ENCODE peak calls at places on chromosome 9, in five cellular contexts. V is stomach, S is AG09309, A is heart right ventricle, N is fibroblast of the aortic adventitia. M is an unnamed sample.

GRCh38 chr9:71725590-71726338 is 42.5 kb downstream of the CEMIP2 start:
- DNase-seq in V (no peak), S (peak; percentile 91), N (peak; percentile 40), A (no peak), M (peak; percentile 36)

GRCh38 chr9:37944266-37944650 is 40.3 kb upstream of the SLC25A51 start:
- DNase-seq in N (peak; percentile 58), S (no peak), A (no peak), V (no peak), M (no peak)

GRCh38 chr9:6975198-6975597 is 217.4 kb downstream of the KDM4C start:
- DNase-seq in V (no peak), S (no peak), N (peak; percentile 5), A (no peak), M (no peak)

GRCh38 chr9:93387791-93388190 is 63.7 kb upstream of the FAM120A start:
- DNase-seq in N (no peak), S (no peak), V (peak; percentile 35), A (no peak), M (no peak)

GRCh38 chr9:19161257-19162025 is 34.1 kb upstream of the PLIN2 start:
- DNase-seq in S (peak; percentile 97), N (peak; percentile 95), A (no peak), V (peak; percentile 50), M (peak; percentile 81)

GRCh38 chr9:37625262-37626147 is 25.2 kb upstream of the FRMPD1 start:
- DNase-seq in A (no peak), N (no peak), S (no peak), V (no peak), M (no peak)

GRCh38 chr9:137083418-137084004 is 3.3 kb upstream of the MAN1B1 start:
- DNase-seq in N (peak; percentile 96), V (peak; percentile 56), S (peak; percentile 82), A (no peak), M (peak; percentile 93)

GRCh38 chr9:107650321-107650720 is 160.8 kb upstream of the KLF4 start:
- DNase-seq in A (no peak), S (peak; percentile 80), V (no peak), N (peak; percentile 54), M (no peak)

GRCh38 chr9:76180541-76180940 is 213.7 kb downstream of the RFK start:
- DNase-seq in A (no peak), S (no peak), N (peak; percentile 55), V (no peak), M (no peak)

GRCh38 chr9:96382839-96383164 is 709 bp downstream of the SLC35D2 start:
- DNase-seq in A (no peak), V (no peak), N (peak; percentile 33), S (no peak), M (no peak)
- H3K4me3 ChIP-seq in A (peak overlapping the region; percentile 85), V (peak overlapping the region; percentile 67), N (peak overlapping the region; percentile 69), S (peak overlapping the region; percentile 43), M (no peak overlapping the region)

DNA sequence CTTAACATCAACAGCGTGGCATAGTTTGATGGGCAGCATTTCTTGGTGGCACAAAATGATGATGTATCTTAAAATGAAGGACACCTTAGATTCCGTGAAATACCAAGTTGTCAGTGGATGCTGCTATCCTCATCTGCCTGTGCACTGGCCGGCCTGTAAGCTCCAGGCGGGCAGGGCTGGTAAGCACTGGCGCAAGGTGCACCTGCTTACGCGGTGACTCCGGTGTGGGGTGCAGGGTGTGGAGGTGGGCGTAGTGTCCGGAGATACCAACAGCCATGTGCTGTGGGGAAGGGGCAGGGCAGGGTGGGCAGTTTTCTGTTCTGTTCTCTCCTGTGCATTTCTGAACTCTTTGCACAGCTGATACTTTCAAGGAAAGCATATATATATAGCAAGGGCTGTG is 101.5 kb downstream of the KCNT1 start:
- DNase-seq in N (no peak), A (peak; percentile 8), V (no peak), S (no peak), M (no peak)
- H3K4me3 ChIP-seq in N (no peak overlapping the region), A (no peak overlapping the region), V (no peak overlapping the region), S (no peak overlapping the region), M (no peak overlapping the region)

DNA sequence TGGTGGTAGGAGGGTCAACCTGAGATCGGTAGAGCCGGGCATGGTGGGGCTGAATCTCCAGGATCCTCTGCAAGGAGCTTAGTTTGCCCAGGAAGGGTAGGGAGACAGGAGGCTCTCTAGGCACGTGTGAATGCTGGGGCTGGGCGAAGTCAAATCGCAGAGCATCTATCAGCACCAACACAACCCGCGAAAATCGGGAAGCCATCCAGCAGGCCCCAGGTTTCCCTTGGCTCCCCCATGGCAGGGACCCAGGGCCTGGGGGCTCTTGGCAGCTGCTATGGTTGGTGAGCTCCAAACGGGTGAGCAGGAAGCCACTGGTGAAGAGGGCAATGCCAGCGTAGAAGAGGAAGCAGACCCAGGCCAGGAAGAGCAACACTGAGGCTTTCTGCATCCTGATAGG is 1.2 kb downstream of the PIGO start:
- DNase-seq in S (no peak), V (no peak), A (no peak), N (no peak), M (no peak)
- H3K4me3 ChIP-seq in S (no peak overlapping the region), V (peak overlapping the region; percentile 53), A (no peak overlapping the region), N (no peak overlapping the region), M (no peak overlapping the region)

GRCh38 chr9:97694768-97695167 is 2.4 kb downstream of the XPA start:
- DNase-seq in V (no peak), A (no peak), N (no peak), S (no peak), M (no peak)
- H3K4me3 ChIP-seq in V (peak overlapping the region; percentile 24), A (no peak overlapping the region), N (no peak overlapping the region), S (no peak overlapping the region), M (no peak overlapping the region)

GRCh38 chr9:113578279-113578865 is 114.8 kb downstream of the RGS3 start:
- DNase-seq in S (no peak), V (no peak), A (no peak), N (no peak), M (peak; percentile 5)
- H3K4me3 ChIP-seq in S (no peak overlapping the region), V (no peak overlapping the region), A (no peak overlapping the region), N (no peak overlapping the region), M (no peak overlapping the region)

GRCh38 chr9:133664651-133665050 is 28.5 kb downstream of the DBH start:
- DNase-seq in S (no peak), A (no peak), N (no peak), V (no peak), M (no peak)
- H3K4me3 ChIP-seq in S (no peak overlapping the region), A (no peak overlapping the region), N (no peak overlapping the region), V (no peak overlapping the region), M (no peak overlapping the region)